ENCODE peak calls at places on chromosome 9, in five cellular contexts. T is CD4-positive, alpha-beta T cell; B is NCI-H345; Z is SJSA1; U is NCI-H460. G is an unnamed sample.
A peak's percentile ranks its signal among the peaks of the same experiment; 100 is the strongest.

GRCh38 chr9:127664678-127665507 is 41.9 kb upstream of the CFAP157 start:
- DNase-seq in T (no peak), B (no peak), Z (peak; percentile 64), U (no peak), G (no peak)

GRCh38 chr9:134620751-134621557 is 20.6 kb upstream of the COL5A1 start:
- DNase-seq in T (no peak), B (no peak), Z (no peak), U (no peak), G (no peak)

GRCh38 chr9:107872457-107873192 is 383.1 kb upstream of the KLF4 start:
- DNase-seq in T (no peak), B (no peak), Z (no peak), U (no peak), G (no peak)

GRCh38 chr9:4507306-4507705 is 17.0 kb downstream of the SLC1A1 start:
- DNase-seq in T (no peak), B (no peak), Z (peak; percentile 41), U (no peak), G (no peak)

GRCh38 chr9:132987021-132987620 is 8.6 kb downstream of the GFI1B start:
- DNase-seq in T (no peak), B (no peak), Z (no peak), U (no peak), G (no peak)

GRCh38 chr9:138024831-138025291 is 147.3 kb downstream of the CACNA1B start:
- DNase-seq in T (no peak), B (no peak), Z (no peak), U (no peak), G (no peak)

GRCh38 chr9:79573697-79573976 is 1.9 kb downstream of the TLE4 start:
- DNase-seq in T (no peak), B (peak; percentile 46), Z (peak; percentile 41), U (no peak), G (peak; percentile 6)

GRCh38 chr9:20356392-20357206 is 265.7 kb downstream of the MLLT3 start:
- DNase-seq in T (peak; percentile 43), B (peak; percentile 29), Z (peak; percentile 67), U (peak; percentile 58), G (peak; percentile 43)

GRCh38 chr9:68827833-68828744 is 123.0 kb downstream of the PIP5K1B start:
- DNase-seq in T (no peak), B (no peak), Z (no peak), U (no peak), G (no peak)

GRCh38 chr9:77738932-77739331 is 90.8 kb upstream of the GNA14 start:
- DNase-seq in T (no peak), B (no peak), Z (no peak), U (no peak), G (no peak)

GRCh38 chr9:99335280-99335679 is 113.2 kb downstream of the SEC61B start:
- DNase-seq in T (no peak), B (no peak), Z (no peak), U (no peak), G (no peak)

GRCh38 chr9:34547960-34548603 is 25.3 kb upstream of the ENHO start:
- DNase-seq in T (no peak), B (peak; percentile 54), Z (no peak), U (peak; percentile 43), G (peak; percentile 34)

GRCh38 chr9:127923046-127923445 is 6.2 kb upstream of the ST6GALNAC4 start:
- DNase-seq in T (no peak), B (no peak), Z (no peak), U (no peak), G (no peak)

GRCh38 chr9:125631391-125632085 is 75.5 kb downstream of the MAPKAP1 start:
- DNase-seq in T (no peak), B (peak; percentile 31), Z (no peak), U (peak; percentile 32), G (peak; percentile 26)

GRCh38 chr9:88772602-88773001 is 218.7 kb upstream of the S1PR3 start:
- DNase-seq in T (no peak), B (no peak), Z (no peak), U (no peak), G (no peak)

GRCh38 chr9:124285903-124286291 is 28.1 kb downstream of the NEK6 start:
- DNase-seq in T (no peak), B (no peak), Z (no peak), U (no peak), G (no peak)

GRCh38 chr9:123070210-123070609 is 36.7 kb downstream of the GPR21 start:
- DNase-seq in T (no peak), B (no peak), Z (no peak), U (no peak), G (no peak)

GRCh38 chr9:649128-650074 is 192.1 kb upstream of the DMRT1 start:
- DNase-seq in T (no peak), B (no peak), Z (no peak), U (no peak), G (peak; percentile 14)

GRCh38 chr9:6975198-6975597 is 217.4 kb downstream of the KDM4C start:
- DNase-seq in T (no peak), B (no peak), Z (no peak), U (no peak), G (no peak)

GRCh38 chr9:75488082-75488713 is 399.9 kb downstream of the OSTF1 start:
- DNase-seq in T (no peak), B (no peak), Z (no peak), U (no peak), G (no peak)

GRCh38 chr9:119773823-119774222 is 404.6 kb upstream of the BRINP1 start:
- DNase-seq in T (no peak), B (no peak), Z (no peak), U (no peak), G (no peak)

GRCh38 chr9:7858166-7858565 is 58.6 kb upstream of the DMAC1 start:
- DNase-seq in T (no peak), B (no peak), Z (no peak), U (no peak), G (no peak)

GRCh38 chr9:93132946-93133640 is 958 bp downstream of the NINJ1 start:
- DNase-seq in T (no peak), B (no peak), Z (peak; percentile 84), U (no peak), G (no peak)

GRCh38 chr9:20001058-20001457 is 212.2 kb upstream of the SLC24A2 start:
- DNase-seq in T (no peak), B (no peak), Z (no peak), U (no peak), G (no peak)

GRCh38 chr9:93112864-93113389 is 16.9 kb downstream of the CARD19 start:
- DNase-seq in T (no peak), B (no peak), Z (no peak), U (no peak), G (no peak)

GRCh38 chr9:83315649-83316048 is 222.6 kb downstream of the FRMD3 start:
- DNase-seq in T (no peak), B (no peak), Z (no peak), U (no peak), G (no peak)

G was measured in NCI-H526 treated with DMSO at 0.1 percent for 48 hours.